ENCODE peak calls at places on chromosome 11, in ten cellular contexts. T, W, D, P, V, A, Q, U, M and I are unnamed samples.

GRCh38 chr11:65640483-65641207 is 2.7 kb downstream of the SIPA1 start:
- DNase-seq in M (no peak), V (no peak), D (no peak), U (peak), Q (peak), W (no peak), A (no peak), P (peak), T (no peak), I (no peak)

GRCh38 chr11:27754035-27755017 is 54.1 kb upstream of the BDNF start:
- DNase-seq in U (no peak), W (peak), V (no peak), Q (no peak), D (peak), A (no peak), M (no peak), T (peak), P (no peak), I (peak)

GRCh38 chr11:131025421-131026126 is 109.3 kb upstream of the SNX19 start:
- DNase-seq in W (no peak), T (no peak), D (no peak), Q (no peak), U (no peak), V (no peak), P (no peak), A (no peak), M (no peak), I (no peak)

GRCh38 chr11:11400635-11401232 is 47.7 kb upstream of the CSNK2A3 start:
- DNase-seq in W (no peak), T (no peak), P (peak), U (no peak), M (no peak), V (no peak), A (no peak), D (no peak), Q (no peak), I (no peak)

GRCh38 chr11:23729088-23729487 is 767.8 kb upstream of the LUZP2 start:
- DNase-seq in D (no peak), U (no peak), W (no peak), Q (no peak), V (no peak), M (peak), T (no peak), P (no peak), A (no peak), I (no peak)

GRCh38 chr11:113904379-113905101 is at the start of gene HTR3B:
- DNase-seq in M (no peak), A (no peak), V (no peak), U (no peak), W (no peak), P (no peak), D (no peak), Q (no peak), T (no peak), I (no peak)

GRCh38 chr11:2563216-2564007 is 118.6 kb downstream of the KCNQ1 start:
- DNase-seq in T (no peak), P (no peak), M (no peak), Q (peak), D (no peak), U (peak), W (no peak), V (no peak), A (no peak), I (no peak)

GRCh38 chr11:67240575-67241389 is 25.5 kb upstream of the GRK2 start:
- DNase-seq in W (peak), A (peak), M (no peak), Q (peak), V (peak), U (peak), T (peak), P (peak), D (peak), I (peak)

GRCh38 chr11:44579172-44579804 is 13.8 kb downstream of the CD82 start:
- DNase-seq in Q (no peak), P (no peak), U (peak), V (no peak), M (no peak), D (no peak), W (no peak), A (no peak), T (no peak), I (no peak)

GRCh38 chr11:2761131-2762030 is 61.6 kb upstream of the KCNQ1OT1 start:
- DNase-seq in T (no peak), W (no peak), D (no peak), M (no peak), V (no peak), U (peak), P (no peak), Q (peak), A (peak), I (no peak)

GRCh38 chr11:8717876-8718753 is 35.5 kb downstream of the RPL27A start:
- DNase-seq in M (no peak), D (peak), V (no peak), A (peak), Q (peak), P (no peak), T (peak), W (peak), U (no peak), I (peak)

GRCh38 chr11:46348986-46349401 is 1.7 kb downstream of the DGKZ start:
- DNase-seq in Q (no peak), W (no peak), M (no peak), A (no peak), T (no peak), P (peak), D (no peak), U (peak), V (no peak), I (no peak)
- H3K4me3 ChIP-seq in Q (no peak), W (no peak), M (no peak), A (no peak), T (no peak), P (peak), D (peak), U (peak), V (peak), I (no peak)

GRCh38 chr11:31968774-31969433 is 122.0 kb upstream of the RCN1 start:
- DNase-seq in D (peak), W (peak), P (no peak), T (peak), A (no peak), M (no peak), U (no peak), Q (no peak), V (no peak), I (peak)
- H3K4me3 ChIP-seq in D (no peak), W (no peak), P (no peak), T (no peak), A (no peak), M (no peak), U (no peak), Q (no peak), V (no peak), I (no peak)

GRCh38 chr11:102703826-102704493 is 1.6 kb downstream of the MMP27 start:
- DNase-seq in U (no peak), D (no peak), M (no peak), P (no peak), A (no peak), T (no peak), Q (no peak), W (no peak), V (no peak), I (no peak)
- H3K4me3 ChIP-seq in U (no peak), D (peak), M (no peak), P (no peak), A (no peak), T (no peak), Q (no peak), W (no peak), V (no peak), I (no peak)

DNA sequence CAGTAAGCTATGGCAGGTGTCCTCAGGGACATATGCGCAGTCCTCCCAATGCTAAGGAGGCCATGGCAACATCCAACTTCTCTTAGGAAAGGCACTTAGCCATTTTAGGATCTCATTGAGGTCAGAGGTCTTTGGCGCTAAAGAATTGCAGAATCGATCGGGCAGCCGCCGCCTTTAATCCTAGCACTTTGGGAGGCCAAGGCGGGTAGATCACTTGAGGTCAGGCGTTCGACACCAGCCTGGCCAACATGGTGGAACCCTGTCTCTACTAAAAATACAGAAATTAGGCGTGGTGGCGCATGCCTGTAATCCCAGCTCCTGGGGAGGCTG is 1.2 kb upstream of the CHID1 start:
- DNase-seq in U (no peak), Q (no peak), D (no peak), W (no peak), M (no peak), A (no peak), T (no peak), P (no peak), V (no peak), I (no peak)
- H3K4me3 ChIP-seq in U (peak), Q (no peak), D (peak), W (no peak), M (no peak), A (peak), T (no peak), P (peak), V (peak), I (no peak)

GRCh38 chr11:68865241-68865640 is 23.5 kb upstream of the CPT1A start:
- DNase-seq in P (no peak), V (no peak), U (peak), T (no peak), D (no peak), W (no peak), M (no peak), Q (no peak), A (no peak), I (no peak)

GRCh38 chr11:68867067-68867466 is 25.4 kb upstream of the CPT1A start:
- DNase-seq in Q (no peak), P (no peak), A (no peak), U (peak), T (no peak), W (no peak), M (no peak), D (no peak), V (no peak), I (no peak)

GRCh38 chr11:68863553-68864265 is 22.0 kb upstream of the CPT1A start:
- DNase-seq in U (no peak), V (no peak), P (no peak), A (no peak), W (no peak), D (no peak), Q (no peak), M (no peak), T (no peak), I (no peak)

GRCh38 chr11:68859123-68859522 is 17.4 kb upstream of the CPT1A start:
- DNase-seq in W (no peak), U (no peak), D (no peak), A (no peak), T (no peak), Q (no peak), M (no peak), V (no peak), P (no peak), I (no peak)

GRCh38 chr11:68862426-68862825 is 20.7 kb upstream of the CPT1A start:
- DNase-seq in M (no peak), D (no peak), W (no peak), A (no peak), U (peak), V (no peak), T (no peak), Q (no peak), P (no peak), I (no peak)
- H3K4me3 ChIP-seq in M (no peak), D (no peak), W (no peak), A (no peak), U (no peak), V (no peak), T (no peak), Q (no peak), P (no peak), I (no peak)

DNA sequence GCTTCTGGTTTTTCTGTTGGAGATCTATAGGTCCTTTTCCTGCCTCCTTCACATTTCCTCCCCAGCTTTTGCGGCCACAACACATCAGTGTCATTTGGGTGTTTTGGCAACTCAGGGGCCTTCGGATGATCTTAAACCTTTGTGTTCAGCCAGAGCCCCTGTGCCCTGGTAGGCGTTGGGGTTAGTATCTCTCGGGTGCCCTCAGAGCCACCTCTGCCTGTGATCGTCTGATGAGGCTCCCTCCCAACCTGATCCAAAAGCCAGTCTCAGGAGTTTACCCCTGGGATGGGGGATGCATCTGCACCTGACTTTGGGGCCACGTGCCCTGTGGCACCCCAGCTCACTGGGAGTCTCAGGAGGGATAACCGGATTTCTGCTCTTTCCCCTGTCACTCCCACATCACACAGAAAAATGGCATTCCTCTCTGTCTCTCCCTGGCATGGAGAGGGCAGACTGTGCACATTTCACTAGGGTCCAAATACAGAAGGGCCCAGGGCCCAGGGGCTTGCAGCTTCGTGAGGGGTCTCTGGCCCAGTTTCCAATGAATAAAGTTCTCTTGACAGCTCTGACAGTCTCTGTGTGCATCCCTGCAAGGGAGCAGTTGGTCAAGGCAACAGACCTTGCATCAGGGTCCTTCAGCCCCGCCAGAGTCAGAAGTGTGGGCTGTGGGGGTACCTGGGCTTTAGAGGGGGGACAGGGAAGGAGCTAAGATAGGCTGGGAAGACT is 2.6 kb downstream of the RNF26 start:
- DNase-seq in T (no peak), V (no peak), A (no peak), P (no peak), D (no peak), W (no peak), M (no peak), U (peak), Q (peak), I (no peak)
- H3K4me3 ChIP-seq in T (no peak), V (no peak), A (no peak), P (peak), D (no peak), W (no peak), M (no peak), U (no peak), Q (no peak), I (no peak)

GRCh38 chr11:106996691-106997090 is 21.6 kb downstream of the GUCY1A2 start:
- DNase-seq in P (no peak), V (no peak), W (no peak), T (no peak), Q (no peak), U (no peak), A (no peak), M (no peak), D (no peak), I (no peak)
- H3K4me3 ChIP-seq in P (no peak), V (no peak), W (no peak), T (no peak), Q (no peak), U (no peak), A (no peak), M (no peak), D (no peak), I (no peak)